ENCODE peak calls at places on chromosomes 12 and 14, in eight cellular contexts. C is heart right ventricle; A is IMR-90; U is small intestine; D is naive thymus-derived CD4-positive, alpha-beta T cell; M is SK-N-SH; F is upper lobe of right lung; K is colonic mucosa. O is an unnamed sample. For H3K9me3, the result is how much of the 10 kb centered on the place peaks cover.

GRCh38 chr12:12016284-12017100 is 54.2 kb upstream of the BCL2L14 start:
- DNase-seq in C (no peak), A (no peak), U (no peak), D (no peak), M (no peak), F (no peak), K (no peak), O (no peak)

GRCh38 chr14:80447396-80447795 is 236.1 kb upstream of the DIO2 start:
- DNase-seq in C (no peak), A (peak), U (no peak), D (no peak), M (no peak), F (no peak), K (no peak), O (no peak)

GRCh38 chr14:32508281-32508680 is 179.2 kb downstream of the AKAP6 start:
- DNase-seq in C (no peak), A (peak), U (no peak), D (no peak), M (no peak), F (no peak), K (no peak), O (no peak)

GRCh38 chr14:72901361-72901760 is 7.5 kb upstream of the DPF3 start:
- DNase-seq in C (no peak), A (no peak), U (no peak), D (no peak), M (no peak), F (no peak), K (no peak), O (no peak)

GRCh38 chr12:120236124-120236398 is 29.5 kb downstream of the PXN start:
- DNase-seq in C (no peak), A (no peak), U (no peak), D (no peak), M (no peak), F (no peak), K (no peak), O (no peak)

GRCh38 chr12:49622501-49623141 is 740 bp upstream of the PRPF40B start:
- DNase-seq in C (no peak), A (peak), U (peak), D (peak), M (no peak), F (no peak), K (peak), O (peak)

GRCh38 chr12:34300376-34301250 is 278.3 kb downstream of the ALG10 start:
- DNase-seq in C (no peak), A (no peak), U (no peak), D (no peak), M (no peak), F (no peak), K (no peak), O (peak)

GRCh38 chr12:56520025-56520810 is 1.4 kb upstream of the RBMS2 start:
- DNase-seq in C (no peak), A (peak), U (no peak), D (no peak), M (no peak), F (no peak), K (no peak), O (peak)

GRCh38 chr14:101505216-101505970 is 55.9 kb upstream of the DIO3 start:
- DNase-seq in C (no peak), A (no peak), U (no peak), D (no peak), M (no peak), F (peak), K (no peak), O (peak)

GRCh38 chr14:104895786-104896642 is 28.7 kb upstream of the PLD4 start:
- DNase-seq in C (peak), A (no peak), U (no peak), D (no peak), M (peak), F (peak), K (peak), O (peak)

GRCh38 chr12:27521066-27521465 is 2.9 kb upstream of the PPFIBP1 start:
- DNase-seq in C (peak), A (peak), U (no peak), D (no peak), M (peak), F (no peak), K (no peak), O (peak)

GRCh38 chr14:104220225-104221070 is 82.1 kb downstream of the KIF26A start:
- DNase-seq in C (no peak), A (no peak), U (peak), D (no peak), M (no peak), F (peak), K (no peak), O (peak)

GRCh38 chr12:130703733-130704375 is 12.2 kb downstream of the RIMBP2 start:
- DNase-seq in C (no peak), A (no peak), U (no peak), D (no peak), M (peak), F (no peak), K (no peak), O (no peak)

GRCh38 chr12:123532021-123532420 is 1.5 kb downstream of the RILPL1 start:
- DNase-seq in C (no peak), A (peak), U (no peak), D (peak), M (no peak), F (no peak), K (no peak), O (peak)

GRCh38 chr12:101117842-101118241 is 92.2 kb downstream of the SLC5A8 start:
- DNase-seq in C (no peak), A (no peak), U (no peak), D (no peak), M (no peak), F (no peak), K (no peak), O (no peak)

GRCh38 chr12:75479963-75480461 is 543 bp upstream of the GLIPR1 start:
- DNase-seq in C (no peak), A (peak), U (peak), D (no peak), M (no peak), F (no peak), K (no peak), O (no peak)

GRCh38 chr12:76030378-76031080 is 1.0 kb downstream of the PHLDA1 start:
- DNase-seq in C (peak), A (peak), U (peak), D (peak), M (peak), F (peak), K (peak), O (peak)

GRCh38 chr12:91810077-91810476 is 335.6 kb downstream of the BTG1 start:
- DNase-seq in C (no peak), A (no peak), U (no peak), D (no peak), M (no peak), F (no peak), K (no peak), O (no peak)
- H3K9me3 ChIP-seq in C (under half), A (under half), U (under half), D (under half), M (under half), F (under half), K (under half), O (under half)

DNA sequence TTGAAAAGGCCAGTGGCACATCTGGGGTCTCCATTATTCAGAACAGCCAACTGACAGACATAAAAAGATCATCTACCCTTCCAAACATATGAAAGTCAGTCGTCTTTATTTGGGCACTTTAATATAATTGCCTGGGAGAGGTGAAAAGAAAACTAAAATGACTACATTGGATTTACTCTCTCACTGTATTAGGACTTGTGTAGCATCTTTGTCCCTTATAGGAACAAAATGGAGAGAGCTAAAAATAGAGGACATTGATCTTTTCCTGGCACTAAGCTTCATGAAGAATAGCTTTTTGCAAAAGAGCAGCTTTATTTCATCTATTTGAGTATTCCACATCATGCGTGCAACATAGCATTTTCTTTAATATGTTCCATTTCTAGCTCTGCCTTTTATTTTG is 254.8 kb downstream of the SEC23A start:
- DNase-seq in C (no peak), A (no peak), U (no peak), D (no peak), M (no peak), F (no peak), K (no peak), O (no peak)
- H3K27ac ChIP-seq in C (no peak), A (no peak), U (no peak), D (no peak), M (no peak), F (no peak), K (no peak), O (no peak)

GRCh38 chr14:68088463-68088862 is 268.9 kb downstream of the RAD51B start:
- DNase-seq in C (no peak), A (peak), U (no peak), D (peak), M (no peak), F (no peak), K (no peak), O (peak)
- H3K4me3 ChIP-seq in C (no peak), A (no peak), U (no peak), D (no peak), M (no peak), F (no peak), K (no peak), O (no peak)

GRCh38 chr14:28941758-28942157 is 175.2 kb downstream of the FOXG1 start:
- DNase-seq in C (no peak), A (no peak), U (no peak), D (no peak), M (no peak), F (no peak), K (no peak), O (no peak)

GRCh38 chr14:28949503-28949902 is 182.9 kb downstream of the FOXG1 start:
- DNase-seq in C (no peak), A (no peak), U (no peak), D (no peak), M (no peak), F (no peak), K (no peak), O (no peak)

GRCh38 chr14:28946267-28946666 is 179.7 kb downstream of the FOXG1 start:
- DNase-seq in C (no peak), A (no peak), U (no peak), D (no peak), M (no peak), F (no peak), K (no peak), O (no peak)

GRCh38 chr14:28944605-28945004 is 178.0 kb downstream of the FOXG1 start:
- DNase-seq in C (no peak), A (no peak), U (no peak), D (no peak), M (no peak), F (no peak), K (no peak), O (no peak)
- H3K9me3 ChIP-seq in C (under half), A (under half), U (under half), D (under half), M (under half), F (under half), K (under half), O (under half)

DNA sequence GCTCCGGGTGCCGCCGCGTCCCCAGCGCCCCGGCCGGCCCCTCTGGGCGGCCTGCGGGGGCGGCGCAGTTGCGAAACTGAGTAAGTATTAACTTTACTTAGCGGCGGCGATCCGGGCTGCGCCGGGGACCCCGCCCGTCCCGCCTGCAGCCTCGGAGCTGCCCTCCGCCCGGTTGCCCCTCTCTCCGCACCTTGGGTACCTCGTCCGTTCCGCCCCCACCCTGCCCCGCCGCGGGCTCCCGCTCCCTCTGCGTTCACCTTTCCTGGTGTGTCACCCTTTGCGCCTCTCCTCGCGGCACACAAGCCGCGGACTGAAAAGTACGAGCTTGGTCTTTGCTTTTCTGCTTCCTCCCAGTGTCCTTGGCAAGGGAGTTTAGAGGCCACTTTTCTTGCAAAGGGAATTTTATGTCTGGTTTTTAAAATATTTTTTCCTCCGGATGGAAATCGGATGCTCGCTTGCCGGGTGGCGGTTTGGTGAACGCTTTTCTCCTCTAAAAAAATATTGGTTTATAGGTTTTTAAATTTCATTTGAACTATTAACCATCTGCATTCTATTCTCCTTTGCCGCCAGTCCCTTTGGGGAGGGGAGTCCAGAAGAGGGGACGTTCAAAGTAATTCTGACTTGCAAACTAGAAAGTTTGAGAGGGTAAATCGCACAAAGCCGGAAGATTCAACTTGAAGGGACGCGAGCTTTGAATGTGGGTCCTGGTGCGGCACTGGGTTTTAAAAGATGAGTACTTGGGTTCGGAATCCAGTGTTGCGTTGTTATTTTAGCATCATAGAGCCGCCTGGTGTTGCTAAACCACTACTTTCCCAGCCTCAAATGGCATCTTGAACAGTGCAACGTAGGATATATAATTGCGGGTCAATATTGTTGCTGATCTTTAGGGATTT is 833 bp downstream of the RASSF8 start:
- DNase-seq in C (peak), A (peak), U (no peak), D (no peak), M (peak), F (peak), K (peak), O (peak)
- H3K27ac ChIP-seq in C (peak), A (peak), U (no peak), D (no peak), M (peak), F (peak), K (peak), O (peak)

DNA sequence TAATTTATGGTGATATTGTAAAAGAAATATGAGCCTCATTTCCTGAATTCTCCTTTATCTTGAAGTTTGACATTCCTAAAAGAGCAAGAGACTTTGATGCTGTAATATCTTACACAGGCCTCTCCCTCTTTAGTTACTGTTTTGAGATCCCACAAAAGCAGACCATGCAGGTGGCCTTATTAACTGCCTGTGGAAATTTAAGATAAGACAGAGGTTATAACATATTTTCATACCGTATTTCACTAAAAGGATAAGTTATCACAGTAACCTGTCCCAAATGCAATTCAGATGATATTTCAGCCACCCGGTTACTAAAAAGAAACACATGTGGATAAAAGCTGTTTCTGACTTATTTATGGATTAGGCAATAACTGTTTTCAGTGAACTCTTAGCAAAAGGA is 150.1 kb downstream of the NAV3 start:
- DNase-seq in C (no peak), A (no peak), U (no peak), D (no peak), M (no peak), F (no peak), K (no peak), O (no peak)
- H3K4me3 ChIP-seq in C (no peak), A (no peak), U (no peak), D (no peak), M (no peak), F (no peak), K (no peak), O (no peak)

GRCh38 chr14:26199096-26199495 is 398.7 kb downstream of the NOVA1 start:
- DNase-seq in C (no peak), A (no peak), U (no peak), D (no peak), M (no peak), F (no peak), K (no peak), O (no peak)
- H3K9me3 ChIP-seq in C (under half), A (under half), U (under half), D (under half), M (under half), F (under half), K (under half), O (under half)

GRCh38 chr12:125050446-125050845 is 14.8 kb upstream of the AACS start:
- DNase-seq in C (no peak), A (no peak), U (no peak), D (no peak), M (no peak), F (peak), K (no peak), O (no peak)
- H3K27ac ChIP-seq in C (no peak), A (no peak), U (no peak), D (no peak), M (no peak), F (no peak), K (no peak), O (no peak)

GRCh38 chr14:41222581-41222980 is 384.1 kb upstream of the LRFN5 start:
- DNase-seq in C (no peak), A (no peak), U (no peak), D (no peak), M (no peak), F (no peak), K (no peak), O (no peak)

GRCh38 chr14:41230683-41231082 is 376.0 kb upstream of the LRFN5 start:
- DNase-seq in C (no peak), A (no peak), U (no peak), D (no peak), M (no peak), F (no peak), K (no peak), O (no peak)

GRCh38 chr14:41229824-41230223 is 376.9 kb upstream of the LRFN5 start:
- DNase-seq in C (no peak), A (no peak), U (no peak), D (no peak), M (no peak), F (no peak), K (no peak), O (no peak)

GRCh38 chr14:41225433-41225832 is 381.2 kb upstream of the LRFN5 start:
- DNase-seq in C (no peak), A (no peak), U (no peak), D (no peak), M (no peak), F (no peak), K (no peak), O (no peak)
- H3K4me3 ChIP-seq in C (no peak), A (no peak), U (no peak), D (no peak), M (no peak), F (no peak), K (no peak), O (no peak)

GRCh38 chr12:5997260-5997659 is 52.2 kb upstream of the ANO2 start:
- DNase-seq in C (no peak), A (no peak), U (peak), D (no peak), M (no peak), F (no peak), K (no peak), O (no peak)

GRCh38 chr12:5996459-5996858 is 51.4 kb upstream of the ANO2 start:
- DNase-seq in C (no peak), A (no peak), U (no peak), D (no peak), M (no peak), F (no peak), K (no peak), O (no peak)
- H3K9me3 ChIP-seq in C (under half), A (under half), U (under half), D (under half), M (under half), F (under half), K (under half), O (under half)